ENCODE peak calls at places on chromosomes 12 and 14, in four cellular contexts. One of them, this sample, is unnamed.

GRCh38 chr12:130401703-130402102 is 64.0 kb downstream of the PIWIL1 start:
- DNase-seq in K562: no peak
- DNase-seq in HepG2: peak
- DNase-seq in GM12878: no peak
- DNase-seq in this sample: peak

GRCh38 chr14:90040411-90040810 is 21.4 kb upstream of the KCNK13 start:
- DNase-seq in K562: no peak
- DNase-seq in HepG2: no peak
- DNase-seq in GM12878: no peak
- DNase-seq in this sample: no peak

GRCh38 chr12:110546339-110546738 is 36.8 kb downstream of the PPTC7 start:
- DNase-seq in K562: no peak
- DNase-seq in HepG2: no peak
- DNase-seq in GM12878: no peak
- DNase-seq in this sample: no peak

GRCh38 chr12:28583771-28584261 is 393.6 kb downstream of the CCDC91 start:
- DNase-seq in K562: no peak
- DNase-seq in HepG2: no peak
- DNase-seq in GM12878: no peak
- DNase-seq in this sample: no peak

GRCh38 chr12:120763250-120763649 is 37.6 kb downstream of the ACADS start:
- DNase-seq in K562: no peak
- DNase-seq in HepG2: no peak
- DNase-seq in GM12878: no peak
- DNase-seq in this sample: no peak

GRCh38 chr12:106139422-106140141 is 828 bp upstream of the NUAK1 start:
- DNase-seq in K562: no peak
- DNase-seq in HepG2: peak
- DNase-seq in GM12878: no peak
- DNase-seq in this sample: peak

GRCh38 chr12:85920324-85920947 is 46.3 kb downstream of the NTS start:
- DNase-seq in K562: peak
- DNase-seq in HepG2: peak
- DNase-seq in GM12878: no peak
- DNase-seq in this sample: peak

GRCh38 chr12:41242613-41243012 is 54.5 kb downstream of the PDZRN4 start:
- DNase-seq in K562: no peak
- DNase-seq in HepG2: no peak
- DNase-seq in GM12878: no peak
- DNase-seq in this sample: no peak

GRCh38 chr12:28535216-28535615 is 345.0 kb downstream of the CCDC91 start:
- DNase-seq in K562: no peak
- DNase-seq in HepG2: no peak
- DNase-seq in GM12878: no peak
- DNase-seq in this sample: no peak

GRCh38 chr12:12488296-12488695 is 74.4 kb downstream of the DUSP16 start:
- DNase-seq in K562: no peak
- DNase-seq in HepG2: no peak
- DNase-seq in GM12878: no peak
- DNase-seq in this sample: no peak

GRCh38 chr12:120218680-120219606 is 18.0 kb upstream of the RPLP0 start:
- DNase-seq in K562: no peak
- DNase-seq in HepG2: peak
- DNase-seq in GM12878: no peak
- DNase-seq in this sample: no peak

GRCh38 chr14:53979141-53979673 is 22.6 kb upstream of the BMP4 start:
- DNase-seq in K562: no peak
- DNase-seq in HepG2: peak
- DNase-seq in GM12878: no peak
- DNase-seq in this sample: no peak

GRCh38 chr12:32399373-32400113 is at the start of gene FGD4:
- DNase-seq in K562: peak
- DNase-seq in HepG2: peak
- DNase-seq in GM12878: no peak
- DNase-seq in this sample: peak

GRCh38 chr14:88554458-88555286 is at the start of gene PTPN21:
- DNase-seq in K562: peak
- DNase-seq in HepG2: peak
- DNase-seq in GM12878: no peak
- DNase-seq in this sample: peak

GRCh38 chr14:67186789-67187188 is 2.5 kb upstream of the GARIN2 start:
- DNase-seq in K562: no peak
- DNase-seq in HepG2: no peak
- DNase-seq in GM12878: no peak
- DNase-seq in this sample: no peak

GRCh38 chr12:62834971-62835547 is 99.9 kb downstream of the PPM1H start:
- DNase-seq in K562: no peak
- DNase-seq in HepG2: no peak
- DNase-seq in GM12878: peak
- DNase-seq in this sample: no peak

GRCh38 chr12:124640096-124640495 is 72.7 kb upstream of the NCOR2 start:
- DNase-seq in K562: no peak
- DNase-seq in HepG2: no peak
- DNase-seq in GM12878: no peak
- DNase-seq in this sample: no peak

GRCh38 chr12:42483534-42483857 is 106.0 kb downstream of the PRICKLE1 start:
- DNase-seq in K562: peak
- DNase-seq in HepG2: no peak
- DNase-seq in GM12878: no peak
- DNase-seq in this sample: peak

GRCh38 chr12:40802656-40803055 is 110.4 kb downstream of the CNTN1 start:
- DNase-seq in K562: no peak
- DNase-seq in HepG2: no peak
- DNase-seq in GM12878: no peak
- DNase-seq in this sample: no peak

GRCh38 chr14:83172363-83172762 is 1638.7 kb upstream of the SEL1L start:
- DNase-seq in K562: no peak
- DNase-seq in HepG2: peak
- DNase-seq in GM12878: no peak
- DNase-seq in this sample: no peak
- TF ChIP-seq TARDBP in K562: no peak
- TF ChIP-seq TARDBP in HepG2: no peak
- TF ChIP-seq TARDBP in GM12878: no peak
- TF ChIP-seq TARDBP in this sample: no peak

GRCh38 chr14:38948171-38948570 is 154.9 kb downstream of the SEC23A start:
- DNase-seq in K562: no peak
- DNase-seq in HepG2: no peak
- DNase-seq in GM12878: no peak
- DNase-seq in this sample: no peak
- TF ChIP-seq SP1 in K562: no peak
- TF ChIP-seq SP1 in HepG2: no peak
- TF ChIP-seq SP1 in GM12878: no peak
- TF ChIP-seq SP1 in this sample: no peak

DNA sequence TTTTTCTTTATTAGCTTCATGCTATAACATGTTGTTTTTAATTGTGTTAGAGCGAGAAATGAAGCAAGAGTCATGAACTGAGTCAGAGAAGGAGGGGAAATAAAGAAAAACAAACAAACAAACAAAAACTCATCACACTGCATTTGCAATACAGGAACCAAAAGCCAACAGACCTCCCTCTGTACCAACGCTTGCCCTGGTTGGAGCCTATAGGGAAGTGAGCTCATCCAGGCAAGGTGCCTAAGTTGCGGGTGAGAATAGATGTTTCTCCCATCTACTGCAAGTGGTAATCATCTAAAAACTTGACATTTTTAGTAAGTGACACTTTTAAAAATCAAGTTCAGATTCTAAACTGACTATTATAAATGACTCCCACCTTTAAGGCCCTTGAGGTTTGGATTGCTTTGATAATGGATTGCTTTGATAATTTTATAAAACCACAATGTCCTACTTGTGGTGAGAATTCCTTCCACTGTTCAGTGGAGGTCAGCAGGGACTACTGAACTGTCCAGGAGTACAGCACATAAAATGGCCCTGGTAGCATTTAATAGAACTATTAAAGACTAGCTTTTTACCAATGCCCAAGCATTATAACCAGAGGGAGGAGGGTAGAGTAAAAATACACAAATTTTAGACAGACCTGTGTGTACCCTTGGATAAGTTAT is 31.3 kb downstream of the SLC38A1 start:
- DNase-seq in K562: no peak
- DNase-seq in HepG2: no peak
- DNase-seq in GM12878: no peak
- DNase-seq in this sample: no peak
- TF ChIP-seq TARDBP in K562: no peak
- TF ChIP-seq TARDBP in HepG2: no peak
- TF ChIP-seq TARDBP in GM12878: no peak
- TF ChIP-seq TARDBP in this sample: no peak

GRCh38 chr12:57488397-57489156 is 709 bp downstream of the MARS1 start:
- DNase-seq in K562: peak
- DNase-seq in HepG2: no peak
- DNase-seq in GM12878: no peak
- DNase-seq in this sample: no peak
- TF ChIP-seq SP1 in K562: no peak
- TF ChIP-seq SP1 in HepG2: no peak
- TF ChIP-seq SP1 in GM12878: no peak
- TF ChIP-seq SP1 in this sample: no peak

GRCh38 chr14:51870620-51871019 is 10.2 kb downstream of the GNG2 start:
- DNase-seq in K562: no peak
- DNase-seq in HepG2: no peak
- DNase-seq in GM12878: no peak
- DNase-seq in this sample: no peak

GRCh38 chr14:51869426-51870113 is 9.2 kb downstream of the GNG2 start:
- DNase-seq in K562: no peak
- DNase-seq in HepG2: no peak
- DNase-seq in GM12878: no peak
- DNase-seq in this sample: no peak

GRCh38 chr14:51871846-51872245 is 11.4 kb downstream of the GNG2 start:
- DNase-seq in K562: no peak
- DNase-seq in HepG2: no peak
- DNase-seq in GM12878: no peak
- DNase-seq in this sample: no peak

GRCh38 chr14:51872396-51872795 is 12.0 kb downstream of the GNG2 start:
- DNase-seq in K562: no peak
- DNase-seq in HepG2: no peak
- DNase-seq in GM12878: no peak
- DNase-seq in this sample: no peak

GRCh38 chr14:51873221-51873893 is 12.9 kb downstream of the GNG2 start:
- DNase-seq in K562: no peak
- DNase-seq in HepG2: no peak
- DNase-seq in GM12878: peak
- DNase-seq in this sample: no peak
- TF ChIP-seq TARDBP in K562: no peak
- TF ChIP-seq TARDBP in HepG2: no peak
- TF ChIP-seq TARDBP in GM12878: no peak
- TF ChIP-seq TARDBP in this sample: no peak

GRCh38 chr14:99231850-99232401 is 40.1 kb downstream of the BCL11B start:
- DNase-seq in K562: no peak
- DNase-seq in HepG2: no peak
- DNase-seq in GM12878: no peak
- DNase-seq in this sample: peak
- TF ChIP-seq SP1 in K562: no peak
- TF ChIP-seq SP1 in HepG2: no peak
- TF ChIP-seq SP1 in GM12878: no peak
- TF ChIP-seq SP1 in this sample: no peak

GRCh38 chr12:94147377-94147990 is 893 bp upstream of the PLXNC1 start:
- DNase-seq in K562: no peak
- DNase-seq in HepG2: no peak
- DNase-seq in GM12878: no peak
- DNase-seq in this sample: no peak
- TF ChIP-seq TARDBP in K562: no peak
- TF ChIP-seq TARDBP in HepG2: no peak
- TF ChIP-seq TARDBP in GM12878: no peak
- TF ChIP-seq TARDBP in this sample: no peak

GRCh38 chr14:105171004-105171673 is 2.6 kb upstream of the JAG2 start:
- DNase-seq in K562: no peak
- DNase-seq in HepG2: no peak
- DNase-seq in GM12878: no peak
- DNase-seq in this sample: no peak
- TF ChIP-seq SP1 in K562: no peak
- TF ChIP-seq SP1 in HepG2: no peak
- TF ChIP-seq SP1 in GM12878: no peak
- TF ChIP-seq SP1 in this sample: no peak

GRCh38 chr12:119202544-119202943 is 23.8 kb downstream of the HSPB8 start:
- DNase-seq in K562: no peak
- DNase-seq in HepG2: no peak
- DNase-seq in GM12878: no peak
- DNase-seq in this sample: no peak
- TF ChIP-seq TARDBP in K562: no peak
- TF ChIP-seq TARDBP in HepG2: no peak
- TF ChIP-seq TARDBP in GM12878: no peak
- TF ChIP-seq TARDBP in this sample: no peak